ENCODE peak calls at places on chromosomes 16 and 17, in four cellular contexts. T is HepG2, N is K562, R is HCT116. X is an unnamed sample.

GRCh38 chr17:27290916-27291598 is 2.9 kb upstream of the WSB1 start:
- DNase-seq in T (peak; percentile 28), N (no peak), R (no peak), X (no peak)

GRCh38 chr16:17259751-17260270 is 210.9 kb downstream of the XYLT1 start:
- DNase-seq in T (no peak), N (no peak), R (no peak), X (no peak)

GRCh38 chr16:23615805-23616204 is 19.7 kb upstream of the NDUFAB1 start:
- DNase-seq in T (no peak), N (no peak), R (no peak), X (no peak)

GRCh38 chr16:22782299-22782698 is 31.7 kb upstream of the HS3ST2 start:
- DNase-seq in T (no peak), N (peak; percentile 47), R (no peak), X (no peak)

GRCh38 chr17:37848690-37849616 is 75.3 kb upstream of the TBC1D3K start:
- DNase-seq in T (no peak), N (peak; percentile 58), R (peak; percentile 89), X (no peak)

GRCh38 chr16:86768999-86769398 is 190.7 kb downstream of the FOXL1 start:
- DNase-seq in T (no peak), N (no peak), R (no peak), X (no peak)

GRCh38 chr17:41082565-41083136 is 1.3 kb upstream of the KRTAP4-7 start:
- DNase-seq in T (no peak), N (no peak), R (no peak), X (no peak)

GRCh38 chr16:50036426-50036825 is 11.4 kb downstream of the CNEP1R1 start:
- DNase-seq in T (no peak), N (no peak), R (no peak), X (no peak)

GRCh38 chr16:26269663-26270062 is 577.9 kb downstream of the HS3ST4 start:
- DNase-seq in T (no peak), N (no peak), R (no peak), X (no peak)

GRCh38 chr17:74916136-74916850 is 6.8 kb downstream of the USH1G start:
- DNase-seq in T (no peak), N (no peak), R (no peak), X (no peak)

GRCh38 chr17:74916851-74917199 is 6.2 kb downstream of the USH1G start:
- DNase-seq in T (no peak), N (no peak), R (no peak), X (no peak)

GRCh38 chr17:74918906-74919305 is 4.1 kb downstream of the USH1G start:
- DNase-seq in T (no peak), N (no peak), R (no peak), X (no peak)

GRCh38 chr17:74919440-74920305 is 3.4 kb downstream of the USH1G start:
- DNase-seq in T (peak; percentile 64), N (peak; percentile 57), R (no peak), X (no peak)

DNA sequence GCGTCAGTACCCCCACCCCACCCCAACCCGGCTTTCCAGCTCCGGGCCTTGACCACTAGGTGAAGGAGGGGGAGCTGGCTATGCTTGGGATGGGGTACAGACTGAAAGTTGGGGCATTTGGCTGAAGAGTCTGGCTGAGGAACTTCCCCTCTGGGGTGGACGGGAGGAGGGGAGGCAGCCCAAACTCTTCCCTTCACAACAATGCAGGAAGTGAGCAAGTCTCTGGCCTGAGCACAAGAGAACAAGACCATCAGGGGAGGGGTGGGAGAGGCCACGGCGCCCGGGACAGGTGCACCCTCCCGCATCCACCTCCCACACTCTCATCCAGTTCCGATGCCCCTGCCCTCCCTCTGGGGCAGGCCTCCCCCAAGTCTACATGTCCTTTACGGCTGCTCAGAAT is 5.6 kb downstream of the USH1G start:
- DNase-seq in T (no peak), N (no peak), R (no peak), X (no peak)
- TF ChIP-seq SIN3A in T (no peak), N (no peak), R (no peak), X (no peak)

GRCh38 chr17:11940904-11941303 is 56.4 kb downstream of the ZNF18 start:
- DNase-seq in T (no peak), N (no peak), R (no peak), X (no peak)

GRCh38 chr17:11932337-11932898 is 64.9 kb downstream of the ZNF18 start:
- DNase-seq in T (no peak), N (no peak), R (no peak), X (no peak)

DNA sequence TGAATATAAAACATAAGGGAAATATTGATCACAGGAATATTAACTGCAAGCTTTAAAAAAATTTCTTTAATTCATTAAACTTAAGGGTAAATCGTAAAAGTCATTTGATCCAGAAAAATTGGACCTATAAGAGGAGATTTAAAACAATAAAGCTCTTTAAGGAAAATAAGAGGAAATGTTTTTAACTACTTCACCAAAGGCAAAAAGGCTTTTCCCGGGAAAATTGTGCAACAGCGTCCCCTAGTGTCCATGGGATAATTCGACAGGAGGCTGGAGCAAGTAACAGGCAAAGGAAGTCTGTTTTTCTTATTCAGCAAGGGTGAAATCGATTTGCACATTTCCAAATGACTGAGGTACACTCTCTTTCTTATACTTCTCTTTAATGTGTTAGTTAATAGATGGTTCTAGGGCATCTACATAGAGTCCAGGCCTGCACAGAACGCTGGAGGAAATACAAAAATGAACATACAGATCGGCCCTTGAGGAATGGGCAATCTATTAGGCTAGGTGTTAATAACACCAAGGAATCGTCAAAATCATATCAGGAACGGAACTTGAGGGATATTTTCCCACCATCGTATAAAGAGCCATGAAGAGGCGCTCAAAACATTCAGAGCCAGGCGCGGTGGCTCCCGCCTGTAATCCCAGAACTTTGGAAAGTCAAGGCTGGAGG is 61.4 kb downstream of the ZNF18 start:
- DNase-seq in T (peak; percentile 60), N (peak; percentile 74), R (peak; percentile 43), X (peak; percentile 30)
- TF ChIP-seq TCF7L2 in T (no peak), N (no peak), R (no peak), X (no peak)

DNA sequence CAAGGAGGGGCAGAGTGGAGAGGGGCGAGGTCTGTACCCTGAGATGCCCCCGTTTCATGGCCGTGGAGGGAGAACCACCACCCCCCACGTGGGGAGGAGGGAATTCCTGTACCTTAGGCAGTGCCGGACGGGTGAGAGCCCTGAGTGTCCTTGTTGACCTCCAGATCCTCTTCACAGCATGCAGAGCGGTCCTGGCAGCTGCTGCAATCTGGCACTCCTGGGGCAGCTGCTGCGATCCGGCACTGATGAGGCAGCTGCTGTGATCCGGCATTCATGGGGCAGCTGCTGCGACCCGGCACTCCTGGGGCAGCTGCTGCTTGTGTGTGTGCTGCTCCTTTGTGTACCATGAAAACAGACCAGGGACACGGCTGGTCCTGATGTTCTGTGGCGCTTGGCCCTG is 12.7 kb downstream of the ZNF778 start:
- DNase-seq in T (no peak), N (no peak), R (no peak), X (no peak)
- H3K36me3 ChIP-seq in T (peaks cover 37% of the 10 kb centered on the region), N (peaks cover 84% of the 10 kb centered on the region), R (peaks cover 40% of the 10 kb centered on the region), X (peaks cover 14% of the 10 kb centered on the region)

GRCh38 chr17:35255316-35255715 is 12.4 kb downstream of the SLFN5 start:
- DNase-seq in T (no peak), N (no peak), R (no peak), X (no peak)
- TF ChIP-seq SIN3A in T (no peak), N (no peak), R (no peak), X (no peak)

X was measured in Panc1.